ENCODE peak calls at places on chromosome 1, in six cellular contexts. Z, D, L, C, N and Q are unnamed samples.

GRCh38 chr1:98102369-98103030 is 181.7 kb upstream of the DPYD start:
- DNase-seq in Z (no peak), D (peak), L (peak), C (no peak), N (peak), Q (peak)

GRCh38 chr1:243264718-243265117 is 8.9 kb downstream of the SDCCAG8 start:
- DNase-seq in Z (no peak), D (peak), L (peak), C (no peak), N (peak), Q (peak)

GRCh38 chr1:182198006-182198605 is 136.6 kb upstream of the ZNF648 start:
- DNase-seq in Z (no peak), D (peak), L (no peak), C (no peak), N (no peak), Q (no peak)

GRCh38 chr1:89904219-89904980 is 83.6 kb downstream of the LRRC8D start:
- DNase-seq in Z (no peak), D (no peak), L (no peak), C (no peak), N (no peak), Q (no peak)

GRCh38 chr1:210669951-210670350 is 341.2 kb downstream of the HHAT start:
- DNase-seq in Z (no peak), D (no peak), L (no peak), C (no peak), N (no peak), Q (no peak)

GRCh38 chr1:244011251-244011650 is 39.8 kb upstream of the ZBTB18 start:
- DNase-seq in Z (no peak), D (peak), L (peak), C (no peak), N (peak), Q (no peak)

GRCh38 chr1:170938281-170938680 is 2.9 kb downstream of the MROH9 start:
- DNase-seq in Z (no peak), D (no peak), L (no peak), C (no peak), N (no peak), Q (no peak)

GRCh38 chr1:112457965-112458364 is 50.8 kb upstream of the WNT2B start:
- DNase-seq in Z (no peak), D (peak), L (peak), C (no peak), N (no peak), Q (peak)

GRCh38 chr1:156400191-156400920 is 31.3 kb downstream of the RHBG start:
- DNase-seq in Z (no peak), D (no peak), L (no peak), C (no peak), N (no peak), Q (no peak)

GRCh38 chr1:207963429-207964194 is 52.7 kb upstream of the CD34 start:
- DNase-seq in Z (peak), D (peak), L (peak), C (peak), N (peak), Q (peak)

GRCh38 chr1:193125369-193125768 is 3.5 kb downstream of the CDC73 start:
- DNase-seq in Z (no peak), D (no peak), L (no peak), C (no peak), N (no peak), Q (no peak)

GRCh38 chr1:193120604-193121166 is 1.1 kb upstream of the CDC73 start:
- DNase-seq in Z (no peak), D (no peak), L (no peak), C (no peak), N (no peak), Q (no peak)

GRCh38 chr1:193118803-193119730 is 2.8 kb upstream of the CDC73 start:
- DNase-seq in Z (no peak), D (no peak), L (no peak), C (no peak), N (no peak), Q (no peak)

GRCh38 chr1:193121616-193122593 is at the start of gene CDC73:
- DNase-seq in Z (peak), D (peak), L (peak), C (peak), N (peak), Q (peak)

DNA sequence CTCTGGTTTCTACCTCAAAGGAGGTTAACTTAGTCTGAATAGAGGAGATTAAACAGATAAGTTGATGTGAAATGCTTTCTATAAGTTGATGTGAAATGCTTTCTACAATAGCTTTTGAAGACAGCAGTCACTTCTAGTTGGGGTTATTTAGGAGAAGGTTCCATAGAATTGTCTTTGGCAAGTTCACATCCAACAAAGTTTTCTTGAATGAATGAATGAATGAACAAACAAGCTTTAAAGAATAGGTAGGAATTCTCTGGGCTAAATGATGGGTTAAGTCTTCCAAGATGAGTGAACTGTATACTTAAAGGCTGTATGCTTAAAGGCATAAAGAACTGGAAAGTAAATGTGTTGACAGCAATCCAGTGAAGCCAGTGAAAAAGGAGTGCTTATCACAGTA is 1.9 kb downstream of the CDC73 start:
- DNase-seq in Z (no peak), D (no peak), L (no peak), C (no peak), N (no peak), Q (no peak)
- H3K4me3 ChIP-seq in Z (peak), D (peak), L (no peak), C (no peak), N (peak), Q (peak)

GRCh38 chr1:5770981-5771765 is 221.1 kb downstream of the NPHP4 start:
- DNase-seq in Z (no peak), D (no peak), L (no peak), C (no peak), N (no peak), Q (peak)

GRCh38 chr1:5768014-5768413 is 224.2 kb downstream of the NPHP4 start:
- DNase-seq in Z (no peak), D (no peak), L (no peak), C (no peak), N (no peak), Q (no peak)

GRCh38 chr1:5769146-5769545 is 223.1 kb downstream of the NPHP4 start:
- DNase-seq in Z (no peak), D (no peak), L (no peak), C (no peak), N (no peak), Q (no peak)

GRCh38 chr1:5769760-5770159 is 222.5 kb downstream of the NPHP4 start:
- DNase-seq in Z (no peak), D (no peak), L (no peak), C (no peak), N (no peak), Q (no peak)

DNA sequence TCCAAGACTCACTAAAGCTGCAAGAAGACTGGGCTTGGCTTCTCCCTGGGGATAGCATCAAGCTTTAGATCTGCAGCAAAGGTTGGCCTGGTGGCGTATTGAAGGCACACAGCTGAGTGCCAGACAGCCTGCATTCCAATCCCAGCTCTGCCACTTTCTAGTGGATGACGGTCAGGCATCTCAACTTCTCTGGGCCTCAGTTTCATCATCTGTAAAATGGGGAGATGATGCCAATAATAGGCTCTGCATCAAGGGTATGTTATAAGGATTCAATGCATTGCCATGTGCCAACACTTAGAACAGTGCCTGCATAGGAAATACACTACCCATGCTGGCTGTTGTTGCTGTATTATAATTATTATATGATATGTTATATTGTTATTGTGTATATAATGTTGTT is 220.4 kb downstream of the NPHP4 start:
- DNase-seq in Z (no peak), D (no peak), L (no peak), C (no peak), N (no peak), Q (no peak)
- H3K4me3 ChIP-seq in Z (no peak), D (no peak), L (no peak), C (no peak), N (no peak), Q (no peak)

DNA sequence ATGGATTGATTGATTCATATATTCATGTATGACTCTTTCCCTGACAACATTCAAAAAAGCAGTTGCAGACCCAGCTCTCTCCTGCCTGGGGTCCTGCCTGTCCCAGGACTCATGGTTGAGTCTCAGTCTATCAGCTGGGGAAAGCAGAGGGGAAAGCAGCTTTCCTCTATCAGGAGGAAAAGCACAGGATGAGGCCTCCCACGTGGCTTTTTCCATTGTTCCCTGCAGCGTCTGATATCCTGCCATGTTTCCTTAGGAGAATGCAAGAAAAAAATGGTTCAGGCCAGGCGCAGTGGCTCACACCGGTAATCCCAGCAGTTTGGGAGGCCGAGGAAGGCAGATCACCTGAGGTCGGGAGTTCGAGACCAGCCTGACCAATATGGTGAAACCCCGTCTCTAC is 133.0 kb upstream of the VAMP3 start:
- DNase-seq in Z (no peak), D (no peak), L (peak), C (no peak), N (no peak), Q (no peak)
- H3K4me3 ChIP-seq in Z (no peak), D (no peak), L (no peak), C (no peak), N (no peak), Q (no peak)

GRCh38 chr1:232589111-232589808 is 40.7 kb downstream of the SIPA1L2 start:
- DNase-seq in Z (no peak), D (no peak), L (peak), C (no peak), N (no peak), Q (no peak)

GRCh38 chr1:232590742-232591082 is 39.2 kb downstream of the SIPA1L2 start:
- DNase-seq in Z (no peak), D (no peak), L (no peak), C (no peak), N (no peak), Q (no peak)

GRCh38 chr1:232587141-232588008 is 42.6 kb downstream of the SIPA1L2 start:
- DNase-seq in Z (no peak), D (no peak), L (no peak), C (no peak), N (no peak), Q (no peak)

GRCh38 chr1:232591344-232591743 is 38.6 kb downstream of the SIPA1L2 start:
- DNase-seq in Z (no peak), D (no peak), L (no peak), C (no peak), N (no peak), Q (no peak)

GRCh38 chr1:232589809-232590741 is 39.9 kb downstream of the SIPA1L2 start:
- DNase-seq in Z (peak), D (no peak), L (peak), C (no peak), N (no peak), Q (peak)
- H3K4me3 ChIP-seq in Z (no peak), D (no peak), L (no peak), C (no peak), N (no peak), Q (no peak)

GRCh38 chr1:63322248-63322943 is at the start of gene FOXD3:
- DNase-seq in Z (peak), D (peak), L (peak), C (no peak), N (no peak), Q (peak)
- H3K4me3 ChIP-seq in Z (peak), D (peak), L (peak), C (peak), N (peak), Q (peak)

DNA sequence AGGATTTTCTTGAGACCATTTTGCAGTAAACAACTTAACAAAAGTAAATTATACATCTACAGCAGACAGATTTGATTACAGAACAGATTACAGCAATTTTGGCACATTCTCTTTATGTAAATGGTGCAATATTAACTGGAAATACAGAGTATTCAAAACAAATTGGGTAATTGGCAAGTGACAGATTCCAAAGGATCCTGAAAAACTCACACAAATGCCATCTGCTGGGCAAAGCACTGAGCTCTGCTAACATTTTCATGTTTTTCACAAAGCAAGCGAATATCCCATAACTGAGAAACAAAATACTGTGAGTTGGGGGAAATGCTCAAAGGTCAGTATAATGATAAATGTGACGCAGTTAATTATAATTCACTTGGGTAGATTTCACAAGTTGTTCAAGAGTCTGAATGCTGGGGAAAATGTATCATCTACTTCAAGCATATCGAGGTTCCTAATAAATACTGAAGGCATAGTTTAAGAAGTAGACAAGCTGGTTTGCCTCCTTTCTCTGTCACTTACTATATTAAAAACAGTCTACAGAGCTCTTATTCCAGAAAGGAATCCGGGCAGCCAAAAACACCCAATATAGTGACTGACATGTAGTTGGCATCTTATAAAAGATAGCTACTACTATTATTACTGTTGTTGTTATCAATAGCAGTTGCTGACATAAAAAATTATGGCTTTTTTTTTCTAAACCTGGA is 75.8 kb upstream of the SDC3 start:
- DNase-seq in Z (no peak), D (no peak), L (no peak), C (no peak), N (no peak), Q (peak)
- H3K4me3 ChIP-seq in Z (no peak), D (no peak), L (no peak), C (no peak), N (no peak), Q (no peak)